ENCODE peak calls at places on chromosome 6, in seven cellular contexts. L is colonic mucosa; H is IMR-90; E is astrocyte of the spinal cord; A is cardiac muscle cell; O is tibial artery; Y is CD4-positive, alpha-beta T cell. G is an unnamed sample.

GRCh38 chr6:169785566-169785965 is 34.1 kb downstream of the ERMARD start:
- DNase-seq in L (no peak), H (no peak), E (no peak), A (no peak), O (peak), Y (no peak), G (no peak)

GRCh38 chr6:30926644-30927043 is 5.3 kb downstream of the SFTA2 start:
- DNase-seq in L (no peak), H (no peak), E (peak), A (no peak), O (no peak), Y (no peak), G (no peak)

GRCh38 chr6:14728396-14729024 is 517.4 kb upstream of the JARID2 start:
- DNase-seq in L (peak), H (peak), E (no peak), A (no peak), O (peak), Y (no peak), G (no peak)

GRCh38 chr6:3202999-3203696 is 24.3 kb downstream of the TUBB2B start:
- DNase-seq in L (no peak), H (peak), E (peak), A (no peak), O (no peak), Y (no peak), G (peak)

GRCh38 chr6:132819405-132820145 is 5.2 kb downstream of the RPS12 start:
- DNase-seq in L (no peak), H (peak), E (no peak), A (no peak), O (no peak), Y (no peak), G (no peak)

GRCh38 chr6:148203970-148204369 is 138.7 kb upstream of the SASH1 start:
- DNase-seq in L (no peak), H (peak), E (peak), A (no peak), O (no peak), Y (peak), G (peak)

GRCh38 chr6:138105880-138106664 is 1.1 kb downstream of the PERP start:
- DNase-seq in L (peak), H (peak), E (peak), A (peak), O (no peak), Y (no peak), G (no peak)

GRCh38 chr6:106192824-106193223 is 106.7 kb downstream of the PRDM1 start:
- DNase-seq in L (no peak), H (peak), E (peak), A (no peak), O (no peak), Y (no peak), G (peak)

GRCh38 chr6:2558861-2559811 is 191.6 kb downstream of the MYLK4 start:
- DNase-seq in L (no peak), H (no peak), E (peak), A (no peak), O (no peak), Y (no peak), G (no peak)

GRCh38 chr6:150747155-150747554 is 118.3 kb upstream of the MTHFD1L start:
- DNase-seq in L (peak), H (no peak), E (no peak), A (no peak), O (no peak), Y (no peak), G (no peak)

GRCh38 chr6:30615958-30616810 is 859 bp downstream of the PPP1R10 start:
- DNase-seq in L (no peak), H (no peak), E (peak), A (peak), O (no peak), Y (peak), G (no peak)

GRCh38 chr6:30357678-30358339 is 12.9 kb downstream of the RPP21 start:
- DNase-seq in L (peak), H (peak), E (peak), A (peak), O (no peak), Y (peak), G (peak)

GRCh38 chr6:14674458-14674857 is 556.9 kb downstream of the CD83 start:
- DNase-seq in L (no peak), H (no peak), E (no peak), A (no peak), O (no peak), Y (no peak), G (no peak)

GRCh38 chr6:123295181-123295580 is 299.1 kb downstream of the CLVS2 start:
- DNase-seq in L (no peak), H (no peak), E (no peak), A (peak), O (no peak), Y (no peak), G (no peak)

GRCh38 chr6:42450314-42451145 is 1.2 kb downstream of the TRERF1 start:
- DNase-seq in L (peak), H (peak), E (peak), A (peak), O (no peak), Y (no peak), G (no peak)

GRCh38 chr6:80769101-80769500 is 662.6 kb downstream of the BCKDHB start:
- DNase-seq in L (no peak), H (peak), E (peak), A (no peak), O (no peak), Y (no peak), G (no peak)

DNA sequence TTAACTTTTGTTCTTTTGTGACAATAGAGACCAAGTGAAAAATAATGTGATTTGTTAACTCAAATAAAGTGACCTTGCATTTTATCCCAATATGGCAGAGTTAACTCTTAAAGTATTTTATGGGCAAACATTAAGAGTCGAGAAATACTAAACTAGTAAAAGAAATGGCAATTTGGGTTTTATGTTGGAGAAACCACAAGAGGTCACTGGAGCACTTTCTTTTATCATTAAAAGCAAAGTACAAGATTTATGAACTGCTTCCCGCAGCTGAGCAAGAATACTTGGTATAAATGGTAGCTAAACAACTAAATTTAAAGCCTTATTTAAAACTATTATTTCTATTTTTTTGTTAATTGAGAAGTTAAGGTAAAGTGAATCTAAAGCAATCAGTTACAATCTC is 33.5 kb upstream of the MCM9 start:
- DNase-seq in L (no peak), H (peak), E (peak), A (peak), O (no peak), Y (no peak), G (no peak)
- TF ChIP-seq CTCF in L (no peak), H (peak), E (no peak), A (peak), O (peak), Y (peak), G (no peak)

DNA sequence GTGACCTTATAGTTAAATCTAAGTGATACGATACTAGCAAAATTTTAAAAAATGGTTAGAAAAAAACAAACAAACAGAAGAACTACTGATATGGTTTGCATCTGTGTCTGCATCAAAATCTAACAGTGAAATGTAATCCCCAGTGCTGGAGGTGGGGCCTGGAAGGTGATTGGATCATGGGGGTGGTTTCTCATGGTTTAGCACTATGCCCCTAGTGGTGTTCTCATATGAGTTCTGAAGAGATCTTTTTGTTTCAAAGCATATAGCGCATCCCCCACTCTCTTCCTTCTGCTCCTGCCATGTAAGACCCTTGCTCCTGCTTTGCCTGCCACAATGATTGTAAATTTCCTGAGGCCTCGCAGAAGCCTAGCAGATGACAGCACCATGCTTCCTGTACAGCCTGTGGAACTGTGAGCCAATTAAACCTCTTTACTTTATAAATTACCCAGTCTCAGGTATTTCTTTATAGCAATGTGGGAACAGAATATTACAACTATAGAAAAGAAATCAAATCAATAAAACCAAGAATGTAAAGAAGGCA is 5.4 kb downstream of the FBXL4 start:
- DNase-seq in L (no peak), H (no peak), E (no peak), A (no peak), O (no peak), Y (no peak), G (no peak)
- TF ChIP-seq CTCF in L (no peak), H (no peak), E (peak), A (no peak), O (no peak), Y (no peak), G (no peak)

GRCh38 chr6:51844391-51844735 is 243.1 kb downstream of the PKHD1 start:
- DNase-seq in L (no peak), H (no peak), E (no peak), A (peak), O (no peak), Y (no peak), G (no peak)
- TF ChIP-seq CTCF in L (no peak), H (no peak), E (no peak), A (no peak), O (no peak), Y (no peak), G (no peak)

GRCh38 chr6:33958863-33959651 is 155.3 kb upstream of the MLN start:
- DNase-seq in L (no peak), H (no peak), E (no peak), A (no peak), O (peak), Y (no peak), G (no peak)
- TF ChIP-seq CTCF in L (no peak), H (no peak), E (no peak), A (no peak), O (no peak), Y (no peak), G (no peak)

GRCh38 chr6:13463941-13464340 is 23.5 kb downstream of the GFOD1 start:
- DNase-seq in L (no peak), H (no peak), E (no peak), A (no peak), O (no peak), Y (no peak), G (no peak)
- TF ChIP-seq CTCF in L (no peak), H (no peak), E (no peak), A (no peak), O (no peak), Y (no peak), G (no peak)

DNA sequence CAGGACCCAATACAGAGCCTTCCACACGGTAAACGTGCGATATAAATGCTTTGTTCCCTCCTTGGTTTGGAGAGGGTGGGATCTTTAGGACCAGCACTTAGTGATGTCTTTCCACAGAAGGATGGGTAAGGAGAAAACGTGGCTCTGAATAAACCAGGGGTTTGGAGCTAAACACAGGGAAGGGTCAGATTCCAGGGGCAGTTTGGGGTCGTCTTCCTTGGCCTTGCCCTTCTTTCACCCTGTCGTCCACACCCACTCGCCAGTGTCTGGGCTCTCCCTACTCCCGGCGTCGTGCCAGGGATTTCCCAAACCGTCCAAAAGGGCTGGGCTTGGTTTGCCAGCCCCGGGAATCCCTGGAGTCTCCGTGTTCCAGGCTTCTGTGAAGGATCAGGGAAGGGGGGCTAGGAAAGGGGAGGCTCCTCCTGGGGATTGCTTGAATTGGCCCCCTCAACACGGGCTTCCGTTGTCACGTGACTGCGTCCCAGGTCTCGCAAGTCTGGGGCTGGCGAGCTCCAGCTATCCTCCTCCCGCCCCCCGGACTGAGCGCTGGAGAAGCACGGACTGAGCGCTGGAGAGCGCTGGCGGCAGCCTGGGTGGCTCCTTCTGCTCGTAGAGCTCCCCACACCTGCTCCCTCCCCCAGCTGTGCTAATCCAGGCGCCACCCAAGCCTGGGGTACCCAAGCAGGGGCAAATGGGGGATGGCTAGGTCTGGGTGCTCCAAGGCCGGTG is 9.5 kb upstream of the ARMC12 start:
- DNase-seq in L (peak), H (peak), E (peak), A (peak), O (peak), Y (no peak), G (no peak)
- TF ChIP-seq CTCF in L (no peak), H (no peak), E (no peak), A (no peak), O (no peak), Y (no peak), G (no peak)

DNA sequence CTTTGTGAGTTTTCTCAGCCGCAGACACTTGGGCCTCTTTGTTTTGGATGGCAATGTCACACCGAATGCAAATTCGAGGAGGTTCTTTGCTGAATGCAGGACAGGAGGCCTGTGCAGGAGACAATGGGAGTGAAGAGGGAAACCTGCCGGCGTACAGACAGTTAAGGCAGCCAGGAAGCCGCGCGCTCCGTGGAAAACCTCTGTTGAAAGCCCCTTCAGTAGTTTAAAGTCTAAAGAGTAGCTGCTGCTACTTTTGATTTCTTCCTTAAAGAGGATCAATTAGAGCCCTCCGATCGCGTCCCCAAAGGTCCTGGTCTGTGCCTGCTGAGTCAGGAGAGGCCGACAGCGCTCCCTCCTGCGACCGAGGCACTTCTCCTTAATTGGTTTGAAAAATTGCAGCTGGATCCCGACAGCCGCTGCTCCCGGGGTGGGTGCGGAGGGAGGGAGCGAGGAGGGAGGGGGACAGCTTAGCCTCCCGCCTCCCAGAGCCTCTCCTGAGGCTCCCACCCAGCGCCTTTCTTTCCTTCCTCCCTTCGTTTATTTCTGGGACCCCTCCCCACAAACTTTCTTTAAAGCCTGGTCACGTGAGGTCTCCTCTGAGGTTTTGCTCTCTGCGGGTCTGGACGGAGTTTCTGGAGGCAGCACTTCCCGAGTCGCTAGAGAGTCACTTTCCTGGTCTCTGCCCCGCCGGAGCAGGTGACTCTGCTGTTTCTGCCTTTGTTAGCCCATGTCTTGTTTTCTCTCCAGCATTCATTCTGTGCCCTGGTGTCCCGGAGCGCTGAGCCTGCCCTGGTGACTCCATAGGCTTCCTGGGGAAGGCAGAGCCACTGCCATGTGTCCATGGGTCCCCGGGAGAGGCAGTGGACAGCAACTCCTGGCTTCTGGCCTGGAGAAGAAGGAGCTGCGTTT is 22.3 kb upstream of the RPP40 start:
- DNase-seq in L (peak), H (peak), E (peak), A (peak), O (peak), Y (no peak), G (no peak)
- TF ChIP-seq CTCF in L (no peak), H (no peak), E (peak), A (peak), O (no peak), Y (no peak), G (peak)

GRCh38 chr6:156175971-156176421 is 601.2 kb upstream of the ARID1B start:
- DNase-seq in L (peak), H (no peak), E (no peak), A (peak), O (no peak), Y (no peak), G (no peak)
- TF ChIP-seq CTCF in L (no peak), H (peak), E (peak), A (no peak), O (no peak), Y (no peak), G (no peak)

G was measured in AG09309.